ENCODE peak calls at places on chromosomes 5 and 9, in seven cellular contexts. P, S, V, G, K, A and F are unnamed samples.

GRCh38 chr5:133698646-133699526 is 86.5 kb upstream of the FSTL4 start:
- DNase-seq in P (peak), S (no peak), V (no peak), G (no peak), K (no peak), A (no peak), F (no peak)

GRCh38 chr9:75588808-75589207 is 301.7 kb upstream of the PCSK5 start:
- DNase-seq in P (no peak), S (no peak), V (no peak), G (no peak), K (peak), A (no peak), F (no peak)

GRCh38 chr9:91179237-91180138 is 182.2 kb downstream of the AUH start:
- DNase-seq in P (no peak), S (no peak), V (peak), G (no peak), K (peak), A (peak), F (peak)

GRCh38 chr9:83097633-83098032 is 34.7 kb upstream of the RASEF start:
- DNase-seq in P (no peak), S (no peak), V (no peak), G (no peak), K (no peak), A (no peak), F (no peak)

GRCh38 chr9:1005043-1005667 is 28.7 kb downstream of the DMRT3 start:
- DNase-seq in P (no peak), S (peak), V (peak), G (peak), K (peak), A (peak), F (no peak)

GRCh38 chr9:98491778-98492177 is 217.0 kb downstream of the GABBR2 start:
- DNase-seq in P (no peak), S (no peak), V (peak), G (no peak), K (peak), A (peak), F (no peak)

GRCh38 chr5:34483442-34484033 is 172.6 kb upstream of the RAI14 start:
- DNase-seq in P (no peak), S (no peak), V (no peak), G (no peak), K (no peak), A (no peak), F (no peak)

GRCh38 chr5:79857692-79858091 is 133.4 kb downstream of the MTX3 start:
- DNase-seq in P (no peak), S (no peak), V (no peak), G (no peak), K (peak), A (no peak), F (no peak)

GRCh38 chr5:165201364-165202143 is 1696.1 kb downstream of the MAT2B start:
- DNase-seq in P (no peak), S (no peak), V (no peak), G (no peak), K (no peak), A (no peak), F (no peak)

GRCh38 chr5:113380299-113381014 is 54.3 kb downstream of the TSSK1B start:
- DNase-seq in P (no peak), S (no peak), V (no peak), G (no peak), K (peak), A (no peak), F (no peak)

GRCh38 chr9:99274016-99274415 is 51.9 kb downstream of the SEC61B start:
- DNase-seq in P (no peak), S (no peak), V (no peak), G (no peak), K (no peak), A (no peak), F (no peak)

GRCh38 chr5:101721543-101721942 is 574.5 kb downstream of the SLCO4C1 start:
- DNase-seq in P (no peak), S (no peak), V (no peak), G (no peak), K (no peak), A (no peak), F (no peak)

GRCh38 chr9:126248680-126249079 is 77.9 kb upstream of the MVB12B start:
- DNase-seq in P (no peak), S (no peak), V (peak), G (peak), K (peak), A (peak), F (no peak)

GRCh38 chr5:37370550-37370863 is 399 bp downstream of the NUP155 start:
- DNase-seq in P (no peak), S (no peak), V (no peak), G (no peak), K (peak), A (no peak), F (no peak)

GRCh38 chr9:108443741-108444140 is 412.0 kb downstream of the ACTL7B start:
- DNase-seq in P (no peak), S (peak), V (no peak), G (no peak), K (peak), A (peak), F (no peak)

GRCh38 chr5:178207183-178207916 is 3.0 kb downstream of the HNRNPAB start:
- DNase-seq in P (peak), S (peak), V (peak), G (no peak), K (peak), A (peak), F (no peak)

DNA sequence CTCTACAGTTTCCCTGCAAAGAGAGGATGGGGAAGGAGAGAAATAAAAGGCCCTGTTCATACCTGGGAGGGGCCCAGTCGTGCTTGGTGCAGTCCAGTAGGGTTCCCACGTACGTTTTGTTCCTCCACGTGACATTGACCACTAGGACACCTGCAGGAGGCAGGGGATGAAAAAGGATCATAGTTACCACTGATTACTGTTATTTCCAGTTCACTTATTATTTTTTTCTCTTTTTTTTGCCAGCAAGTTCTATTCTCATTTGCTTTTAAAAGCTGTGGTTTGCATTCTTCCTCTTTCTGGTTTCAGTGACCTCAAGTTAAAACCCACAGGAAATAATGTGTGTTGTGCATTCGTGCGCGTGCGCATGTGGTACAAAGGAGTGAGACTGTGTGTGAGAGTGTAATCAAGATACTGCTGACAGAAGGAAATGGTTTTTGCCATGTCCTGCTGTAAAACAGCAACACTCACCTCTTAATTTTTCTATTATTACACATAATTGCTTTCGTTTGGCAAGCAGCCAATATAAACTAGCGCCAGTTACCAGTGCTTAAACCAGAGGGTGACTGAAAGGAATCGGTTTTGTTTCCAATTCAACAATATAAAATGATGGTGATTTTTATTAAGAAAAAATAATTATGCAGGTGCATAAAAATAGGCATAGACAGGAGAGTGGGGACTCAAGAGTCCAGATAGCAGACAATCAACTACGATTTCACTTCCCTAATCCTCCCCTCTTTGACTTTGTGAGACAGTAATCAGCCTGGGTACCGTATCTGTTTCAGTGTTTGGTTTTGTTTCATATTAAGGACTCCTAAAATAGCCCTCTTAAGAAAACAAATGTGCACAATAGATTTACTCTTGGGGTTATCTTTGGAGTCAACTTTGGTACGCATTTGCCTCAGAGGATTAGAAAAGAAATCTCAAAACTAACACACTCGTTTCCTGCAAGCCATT is 96.6 kb downstream of the ZNF608 start:
- DNase-seq in P (no peak), S (no peak), V (peak), G (peak), K (peak), A (peak), F (peak)
- H3K4me3 ChIP-seq in P (peak), S (no peak), V (peak), G (no peak), K (no peak), A (no peak), F (peak)

GRCh38 chr9:137114220-137114612 is 317 bp downstream of the DPP7 start:
- DNase-seq in P (peak), S (no peak), V (no peak), G (no peak), K (peak), A (no peak), F (no peak)

GRCh38 chr9:137112564-137113384 is 1.8 kb downstream of the DPP7 start:
- DNase-seq in P (peak), S (no peak), V (no peak), G (no peak), K (no peak), A (no peak), F (no peak)

GRCh38 chr9:137114613-137115393 is at the start of gene DPP7:
- DNase-seq in P (peak), S (no peak), V (no peak), G (no peak), K (peak), A (peak), F (peak)

GRCh38 chr9:137111788-137112563 is 2.6 kb downstream of the DPP7 start:
- DNase-seq in P (no peak), S (peak), V (no peak), G (no peak), K (no peak), A (no peak), F (no peak)

DNA sequence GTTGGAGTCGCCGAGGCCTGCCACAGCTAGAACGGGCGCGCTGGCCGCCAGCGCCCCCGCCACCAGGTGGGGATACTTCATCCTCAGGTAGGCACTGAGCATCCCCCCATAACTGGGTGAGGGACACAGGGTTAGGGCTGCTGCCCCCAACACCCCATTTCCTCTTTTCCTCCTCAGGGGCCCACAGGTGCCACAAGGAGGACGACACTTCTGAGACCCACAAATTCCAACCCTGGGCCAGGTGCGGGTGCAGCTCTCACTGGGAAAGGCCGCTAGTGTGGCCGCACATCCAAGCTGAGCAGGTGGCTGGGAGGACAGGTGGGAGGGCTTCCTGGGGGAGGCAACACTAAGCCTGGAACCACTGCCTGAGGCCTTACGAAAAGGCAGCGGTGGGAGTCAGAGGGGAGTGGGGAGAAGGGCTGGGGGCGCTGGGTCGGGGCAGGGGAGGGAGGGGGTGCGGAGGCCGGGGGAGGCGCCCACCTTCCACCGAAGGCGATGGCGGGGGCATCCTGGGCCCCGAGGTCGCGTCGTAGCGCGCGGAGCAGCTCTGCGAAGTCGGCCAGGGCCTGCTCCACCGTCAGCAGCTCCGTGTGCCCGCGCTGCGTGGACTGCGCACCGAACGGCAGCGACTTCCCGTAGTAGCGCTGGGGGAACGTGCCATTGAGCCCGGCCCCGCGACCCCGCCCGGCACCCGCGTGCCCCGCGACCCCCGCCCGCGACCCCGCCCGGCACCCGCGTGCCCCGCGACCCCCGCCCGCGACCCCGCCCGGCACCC is 961 bp downstream of the DPP7 start:
- DNase-seq in P (peak), S (no peak), V (no peak), G (no peak), K (peak), A (peak), F (no peak)
- H3K4me3 ChIP-seq in P (peak), S (no peak), V (peak), G (peak), K (no peak), A (peak), F (peak)

GRCh38 chr5:150588495-150588890 is 52.0 kb upstream of the SYNPO start:
- DNase-seq in P (no peak), S (no peak), V (no peak), G (no peak), K (no peak), A (no peak), F (no peak)

GRCh38 chr5:150590979-150591411 is 49.5 kb upstream of the SYNPO start:
- DNase-seq in P (peak), S (no peak), V (no peak), G (no peak), K (no peak), A (no peak), F (peak)

GRCh38 chr5:150587830-150588494 is 52.5 kb upstream of the SYNPO start:
- DNase-seq in P (peak), S (no peak), V (no peak), G (no peak), K (peak), A (peak), F (peak)

GRCh38 chr5:150587016-150587415 is 53.4 kb upstream of the SYNPO start:
- DNase-seq in P (no peak), S (no peak), V (no peak), G (no peak), K (no peak), A (no peak), F (no peak)

GRCh38 chr5:150589791-150590601 is 50.5 kb upstream of the SYNPO start:
- DNase-seq in P (peak), S (peak), V (no peak), G (no peak), K (peak), A (peak), F (peak)
- H3K4me3 ChIP-seq in P (no peak), S (no peak), V (no peak), G (no peak), K (no peak), A (no peak), F (no peak)

GRCh38 chr9:121282309-121283071 is 14.5 kb downstream of the GSN start:
- DNase-seq in P (peak), S (no peak), V (no peak), G (no peak), K (peak), A (peak), F (peak)

GRCh38 chr9:121279841-121280388 is 12.0 kb downstream of the GSN start:
- DNase-seq in P (no peak), S (no peak), V (no peak), G (no peak), K (no peak), A (no peak), F (no peak)

GRCh38 chr9:121283072-121283398 is 15.1 kb downstream of the GSN start:
- DNase-seq in P (no peak), S (no peak), V (no peak), G (no peak), K (no peak), A (no peak), F (no peak)

GRCh38 chr9:121280715-121281613 is 13.0 kb downstream of the GSN start:
- DNase-seq in P (no peak), S (peak), V (no peak), G (no peak), K (no peak), A (no peak), F (no peak)

DNA sequence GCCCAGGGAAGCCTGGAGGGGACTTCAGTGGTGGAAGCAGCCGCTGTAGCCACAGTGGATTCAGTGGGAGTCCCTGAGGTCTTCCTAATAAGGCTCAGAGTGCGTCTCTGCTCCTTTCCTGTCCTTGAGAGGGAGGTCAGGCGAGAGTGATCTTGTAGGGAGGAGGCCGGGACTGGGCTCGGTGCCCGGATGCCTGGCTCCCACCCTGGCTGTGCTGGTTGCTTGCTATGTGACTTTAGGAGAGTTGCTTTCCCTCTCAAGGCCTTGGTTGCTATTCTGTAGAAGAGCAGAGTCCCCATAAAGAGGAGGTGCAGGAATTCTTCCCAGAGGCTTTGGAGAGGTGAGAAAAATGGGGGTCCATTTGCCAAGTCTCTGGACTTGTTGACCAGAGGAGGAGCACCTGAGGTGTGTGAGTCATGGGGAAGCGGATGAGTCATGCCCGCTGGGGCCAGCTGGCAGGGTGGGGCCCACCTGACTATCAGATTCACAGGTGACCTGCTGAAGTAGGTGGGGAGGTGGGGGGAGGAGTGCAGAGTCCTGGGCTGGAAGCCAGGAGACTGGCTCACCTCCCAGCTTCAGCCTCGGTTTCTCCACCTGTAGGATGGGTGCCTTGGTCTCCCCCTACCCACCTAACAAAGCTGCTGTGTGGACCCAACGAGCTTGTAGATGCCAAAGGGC is 13.8 kb downstream of the GSN start:
- DNase-seq in P (peak), S (peak), V (no peak), G (no peak), K (peak), A (peak), F (peak)
- H3K4me3 ChIP-seq in P (no peak), S (no peak), V (no peak), G (no peak), K (peak), A (no peak), F (peak)

DNA sequence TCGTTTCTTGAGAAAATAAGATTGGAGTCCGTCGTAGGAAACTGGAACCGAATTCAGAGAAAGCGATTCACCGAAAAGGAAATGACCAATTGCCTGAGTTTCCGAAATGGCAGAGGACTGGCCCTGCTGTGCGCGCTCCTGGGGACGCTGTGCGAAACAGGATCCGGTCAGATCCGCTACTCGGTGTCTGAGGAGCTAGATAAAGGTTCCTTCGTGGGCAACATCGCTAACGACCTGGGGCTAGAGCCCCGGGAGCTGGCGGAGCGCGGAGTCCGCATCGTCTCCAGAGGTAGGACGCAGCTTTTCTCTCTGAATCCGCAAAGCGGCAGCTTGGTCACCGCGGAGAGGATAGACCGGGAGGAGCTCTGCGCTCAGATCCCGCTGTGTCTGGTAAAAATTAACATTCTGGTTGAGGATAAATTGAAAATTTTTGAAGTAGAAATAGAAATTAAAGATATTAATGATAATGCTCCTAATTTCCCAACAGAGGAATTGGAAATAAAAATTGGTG is 379 bp downstream of the PCDHGA3 start:
- DNase-seq in P (no peak), S (no peak), V (no peak), G (no peak), K (no peak), A (no peak), F (no peak)
- H3K4me3 ChIP-seq in P (peak), S (no peak), V (peak), G (peak), K (peak), A (peak), F (peak)